ENCODE peak calls at places on chromosomes 3 and 15, in five cellular contexts. One of them, this sample, is unnamed.

GRCh38 chr3:180617049-180617448 is 15.1 kb downstream of the TTC14 start:
- DNase-seq in Panc1: no peak
- DNase-seq in caudate nucleus: no peak
- DNase-seq in mesothelial cell of epicardium: no peak
- DNase-seq in T-helper 2 cell: no peak
- DNase-seq in this sample: no peak

GRCh38 chr3:196486263-196486662 is 17.3 kb downstream of the RNF168 start:
- DNase-seq in Panc1: no peak
- DNase-seq in mesothelial cell of epicardium: no peak
- DNase-seq in T-helper 2 cell: no peak
- DNase-seq in caudate nucleus: no peak
- DNase-seq in this sample: no peak

GRCh38 chr3:64303881-64304280 is 78.6 kb upstream of the PRICKLE2 start:
- DNase-seq in caudate nucleus: no peak
- DNase-seq in Panc1: no peak
- DNase-seq in T-helper 2 cell: no peak
- DNase-seq in mesothelial cell of epicardium: no peak
- DNase-seq in this sample: no peak

GRCh38 chr3:35653347-35653746 is 14.0 kb downstream of the ARPP21 start:
- DNase-seq in caudate nucleus: no peak
- DNase-seq in mesothelial cell of epicardium: no peak
- DNase-seq in Panc1: no peak
- DNase-seq in T-helper 2 cell: no peak
- DNase-seq in this sample: no peak

GRCh38 chr3:138786788-138787276 is 47.9 kb downstream of the PIK3CB start:
- DNase-seq in T-helper 2 cell: no peak
- DNase-seq in Panc1: no peak
- DNase-seq in caudate nucleus: no peak
- DNase-seq in mesothelial cell of epicardium: no peak
- DNase-seq in this sample: no peak

GRCh38 chr3:14345496-14346150 is 56.8 kb upstream of the SLC6A6 start:
- DNase-seq in Panc1: no peak
- DNase-seq in T-helper 2 cell: no peak
- DNase-seq in caudate nucleus: no peak
- DNase-seq in mesothelial cell of epicardium: no peak
- DNase-seq in this sample: no peak

GRCh38 chr3:30146978-30147377 is 459.4 kb upstream of the TGFBR2 start:
- DNase-seq in caudate nucleus: no peak
- DNase-seq in T-helper 2 cell: no peak
- DNase-seq in Panc1: no peak
- DNase-seq in mesothelial cell of epicardium: no peak
- DNase-seq in this sample: no peak

GRCh38 chr3:130968231-130968630 is 58.4 kb downstream of the ASTE1 start:
- DNase-seq in caudate nucleus: no peak
- DNase-seq in mesothelial cell of epicardium: no peak
- DNase-seq in T-helper 2 cell: no peak
- DNase-seq in Panc1: no peak
- DNase-seq in this sample: no peak

GRCh38 chr3:108428580-108428979 is 81.8 kb downstream of the MYH15 start:
- DNase-seq in T-helper 2 cell: no peak
- DNase-seq in Panc1: no peak
- DNase-seq in mesothelial cell of epicardium: no peak
- DNase-seq in caudate nucleus: no peak
- DNase-seq in this sample: no peak

GRCh38 chr15:50907866-50908208 is 646 bp upstream of the AP4E1 start:
- DNase-seq in caudate nucleus: peak
- DNase-seq in Panc1: no peak
- DNase-seq in T-helper 2 cell: peak
- DNase-seq in mesothelial cell of epicardium: no peak
- DNase-seq in this sample: no peak

GRCh38 chr15:67083135-67083766 is 17.8 kb downstream of the SMAD3 start:
- DNase-seq in caudate nucleus: no peak
- DNase-seq in Panc1: no peak
- DNase-seq in mesothelial cell of epicardium: no peak
- DNase-seq in T-helper 2 cell: no peak
- DNase-seq in this sample: no peak

GRCh38 chr3:103295974-103296570 is 861.3 kb downstream of the ZPLD1 start:
- DNase-seq in mesothelial cell of epicardium: no peak
- DNase-seq in T-helper 2 cell: no peak
- DNase-seq in Panc1: peak
- DNase-seq in caudate nucleus: no peak
- DNase-seq in this sample: peak

GRCh38 chr15:68797589-68798377 is 22.9 kb downstream of the ANP32A start:
- DNase-seq in Panc1: no peak
- DNase-seq in T-helper 2 cell: no peak
- DNase-seq in caudate nucleus: peak
- DNase-seq in mesothelial cell of epicardium: no peak
- DNase-seq in this sample: no peak

GRCh38 chr3:184765730-184766074 is 46.3 kb upstream of the VPS8 start:
- DNase-seq in caudate nucleus: no peak
- DNase-seq in Panc1: no peak
- DNase-seq in mesothelial cell of epicardium: no peak
- DNase-seq in T-helper 2 cell: no peak
- DNase-seq in this sample: no peak

GRCh38 chr3:31882895-31883294 is 98.2 kb downstream of the OSBPL10 start:
- DNase-seq in T-helper 2 cell: no peak
- DNase-seq in caudate nucleus: no peak
- DNase-seq in Panc1: no peak
- DNase-seq in mesothelial cell of epicardium: no peak
- DNase-seq in this sample: no peak